ENCODE peak calls at places on chromosomes 2 and 18, in four cellular contexts. O is activated CD4-positive, alpha-beta T cell treated with anti-CD3 and anti-CD28 coated beads, Interleukin-2, amount 50 U/mL, for 1 hour; J is CD8-positive, alpha-beta T cell; U is fibroblast of mammary gland. C is an unnamed sample.

GRCh38 chr2:66555076-66555475 is 120.2 kb downstream of the MEIS1 start:
- DNase-seq in O (no peak), U (peak), J (no peak), C (no peak)

GRCh38 chr2:232438951-232439757 is 16.8 kb upstream of the ALPI start:
- DNase-seq in U (peak), J (peak), O (peak), C (peak)

GRCh38 chr2:96463119-96463518 is 42.0 kb downstream of the NEURL3 start:
- DNase-seq in J (no peak), O (no peak), U (no peak), C (no peak)

GRCh38 chr18:49400398-49401072 is 59.9 kb downstream of the DYM start:
- DNase-seq in O (no peak), U (no peak), J (no peak), C (no peak)

GRCh38 chr2:240520974-240521350 is 36.8 kb downstream of the ANKMY1 start:
- DNase-seq in U (no peak), J (no peak), O (no peak), C (no peak)

GRCh38 chr18:55857961-55858360 is 270.0 kb upstream of the TCF4 start:
- DNase-seq in O (no peak), U (no peak), J (no peak), C (no peak)

GRCh38 chr2:38676681-38677080 is 10.8 kb downstream of the GALM start:
- DNase-seq in U (no peak), O (no peak), J (no peak), C (no peak)

GRCh38 chr2:102826904-102827303 is 65.1 kb downstream of the TMEM182 start:
- DNase-seq in O (no peak), U (peak), J (no peak), C (no peak)

GRCh38 chr2:223451-223850 is 40.4 kb downstream of the SH3YL1 start:
- DNase-seq in O (no peak), J (no peak), U (no peak), C (peak)

GRCh38 chr2:29607025-29607424 is 314.4 kb downstream of the ALK start:
- DNase-seq in U (no peak), J (no peak), O (no peak), C (no peak)